ENCODE peak calls at places on chromosome X, in five cellular contexts. Y is NCI-H226; V is NCI-H748 treated with DMSO at 0.1 percent for 48 hours; N is amniotic stem cell; S is stimulated activated CD4-positive, alpha-beta T cell treated with anti-CD3 and anti-CD28 coated beads, Interleukin-4, amount 100 ng/mL, for 48 hours. D is an unnamed sample.

GRCh38 chrX:123830309-123830708 is 29.5 kb upstream of the XIAP start:
- DNase-seq in S (no peak), V (peak), Y (no peak), N (no peak), D (no peak)

GRCh38 chrX:119041175-119041574 is 31.6 kb upstream of the CT47C1 start:
- DNase-seq in S (no peak), Y (peak), N (peak), V (no peak), D (peak)

GRCh38 chrX:101430457-101431078 is 22.5 kb downstream of the HNRNPH2 start:
- DNase-seq in V (no peak), N (no peak), S (no peak), Y (no peak), D (peak)

GRCh38 chrX:136347706-136348105 is 46.9 kb downstream of the ADGRG4 start:
- DNase-seq in V (no peak), Y (peak), N (no peak), S (no peak), D (no peak)

GRCh38 chrX:154738013-154738738 is 12.7 kb downstream of the GAB3 start:
- DNase-seq in Y (peak), N (peak), S (no peak), V (no peak), D (peak)

GRCh38 chrX:22577181-22577580 is 304.5 kb downstream of the CBLL2 start:
- DNase-seq in N (peak), S (no peak), V (no peak), Y (peak), D (no peak)

GRCh38 chrX:23786268-23786815 is 3.4 kb downstream of the SAT1 start:
- DNase-seq in N (no peak), S (no peak), Y (no peak), V (no peak), D (no peak)

GRCh38 chrX:118864063-118864630 is 40.5 kb downstream of the ZCCHC12 start:
- DNase-seq in V (no peak), S (no peak), Y (no peak), N (no peak), D (no peak)

GRCh38 chrX:38008658-38009057 is 2.3 kb downstream of the SYTL5 start:
- DNase-seq in Y (no peak), N (no peak), S (no peak), V (no peak), D (no peak)

GRCh38 chrX:14032383-14032782 is 2.7 kb upstream of the GEMIN8 start:
- DNase-seq in S (peak), Y (no peak), N (peak), V (peak), D (no peak)

GRCh38 chrX:111742018-111742417 is 61.0 kb downstream of the ALG13 start:
- DNase-seq in Y (no peak), N (no peak), V (no peak), S (no peak), D (no peak)

GRCh38 chrX:40581333-40581910 is 652 bp downstream of the ATP6AP2 start:
- DNase-seq in S (no peak), V (no peak), N (no peak), Y (no peak), D (peak)

GRCh38 chrX:8848921-8849320 is 47.7 kb upstream of the FAM9A start:
- DNase-seq in S (no peak), N (no peak), V (no peak), Y (peak), D (no peak)

GRCh38 chrX:2701600-2701999 is 10.5 kb downstream of the CD99 start:
- DNase-seq in N (no peak), S (no peak), V (no peak), Y (no peak), D (no peak)

GRCh38 chrX:386768-387575 is at the start of gene PPP2R3B:
- DNase-seq in V (no peak), Y (peak), N (no peak), S (peak), D (peak)

GRCh38 chrX:11189097-11189496 is 78.0 kb downstream of the HCCS start:
- DNase-seq in V (no peak), N (no peak), Y (no peak), S (no peak), D (no peak)

GRCh38 chrX:66914082-66914481 is 275.2 kb upstream of the EDA2R start:
- DNase-seq in N (no peak), Y (no peak), V (no peak), S (no peak), D (no peak)

GRCh38 chrX:148774276-148774675 is 273.9 kb downstream of the AFF2 start:
- DNase-seq in Y (peak), V (no peak), N (no peak), S (no peak), D (no peak)

GRCh38 chrX:55907968-55908607 is 190.5 kb downstream of the RRAGB start:
- DNase-seq in Y (no peak), S (peak), V (peak), N (no peak), D (peak)

GRCh38 chrX:49991718-49992117 is 69.3 kb downstream of the CLCN5 start:
- DNase-seq in V (no peak), N (no peak), S (no peak), Y (no peak), D (no peak)

GRCh38 chrX:148441387-148441786 is 59.0 kb upstream of the AFF2 start:
- DNase-seq in N (no peak), Y (no peak), V (no peak), S (no peak), D (no peak)

GRCh38 chrX:74534569-74535038 is 79.8 kb downstream of the RLIM start:
- DNase-seq in Y (peak), V (no peak), S (no peak), N (no peak), D (peak)

GRCh38 chrX:154735695-154736393 is 15.0 kb downstream of the GAB3 start:
- DNase-seq in S (no peak), V (no peak), N (peak), Y (peak), D (peak)

GRCh38 chrX:81316163-81316562 is 114.3 kb downstream of the SH3BGRL start:
- DNase-seq in Y (no peak), V (no peak), N (no peak), S (no peak), D (no peak)

GRCh38 chrX:109475174-109475891 is 6.6 kb downstream of the GUCY2F start:
- DNase-seq in V (peak), S (no peak), Y (peak), N (peak), D (peak)

GRCh38 chrX:123263246-123263757 is 79.2 kb downstream of the GRIA3 start:
- DNase-seq in V (peak), Y (no peak), S (no peak), N (no peak), D (no peak)

GRCh38 chrX:8668797-8669196 is 63.1 kb downstream of the ANOS1 start:
- DNase-seq in S (no peak), V (no peak), N (no peak), Y (peak), D (no peak)

GRCh38 chrX:134712272-134712671 is 54.0 kb upstream of the PLAC1 start:
- DNase-seq in N (no peak), S (no peak), V (no peak), Y (no peak), D (no peak)

GRCh38 chrX:110180928-110181310 is 137.0 kb downstream of the AMMECR1 start:
- DNase-seq in Y (no peak), S (no peak), V (no peak), N (peak), D (peak)